ENCODE peak calls at places on chromosomes 2 and 18, in eight cellular contexts. D is RWPE2; A is lower lobe of right lung; N is upper lobe of right lung; V is IMR-90; E is Karpas-422; X is heart left ventricle; I is CD8-positive, alpha-beta T cell. M is an unnamed sample.
A peak's percentile ranks its signal among the peaks of the same experiment; 100 is the strongest.

GRCh38 chr18:31301201-31301655 is 16.7 kb upstream of the DSG1 start:
- DNase-seq in D (no peak), A (no peak), N (no peak), V (peak; percentile 7), E (no peak), X (peak; percentile 31), I (no peak), M (peak; percentile 30)

GRCh38 chr2:128322651-128323491 is 4.2 kb upstream of the HS6ST1 start:
- DNase-seq in D (no peak), A (no peak), N (peak; percentile 74), V (no peak), E (no peak), X (peak; percentile 29), I (no peak), M (peak; percentile 37)

GRCh38 chr2:74865770-74866674 is 32.1 kb downstream of the HK2 start:
- DNase-seq in D (no peak), A (no peak), N (peak; percentile 59), V (no peak), E (no peak), X (no peak), I (no peak), M (peak; percentile 47)

GRCh38 chr2:156955701-156956100 is 301.8 kb upstream of the GALNT5 start:
- DNase-seq in D (no peak), A (no peak), N (no peak), V (no peak), E (no peak), X (no peak), I (no peak), M (no peak)

GRCh38 chr2:229901819-229902218 is 20.0 kb downstream of the TRIP12 start:
- DNase-seq in D (no peak), A (no peak), N (no peak), V (peak; percentile 73), E (no peak), X (no peak), I (no peak), M (no peak)

GRCh38 chr2:71347517-71347916 is 15.9 kb downstream of the ZNF638 start:
- DNase-seq in D (no peak), A (no peak), N (no peak), V (peak; percentile 23), E (peak; percentile 76), X (no peak), I (no peak), M (peak; percentile 33)

GRCh38 chr2:72325592-72326422 is 178.1 kb upstream of the CYP26B1 start:
- DNase-seq in D (no peak), A (no peak), N (no peak), V (peak; percentile 1), E (peak; percentile 81), X (no peak), I (no peak), M (peak; percentile 66)

GRCh38 chr2:200577000-200577399 is 8.8 kb upstream of the AOX1 start:
- DNase-seq in D (no peak), A (no peak), N (no peak), V (no peak), E (no peak), X (no peak), I (no peak), M (no peak)

GRCh38 chr18:53739700-53740099 is 484.8 kb downstream of the MBD2 start:
- DNase-seq in D (no peak), A (no peak), N (no peak), V (no peak), E (no peak), X (no peak), I (no peak), M (no peak)

GRCh38 chr2:105755895-105756294 is 11.2 kb downstream of the NCK2 start:
- DNase-seq in D (no peak), A (no peak), N (no peak), V (no peak), E (no peak), X (no peak), I (no peak), M (no peak)

GRCh38 chr18:29711931-29712330 is 1330.6 kb downstream of the DSC3 start:
- DNase-seq in D (no peak), A (no peak), N (peak; percentile 35), V (no peak), E (no peak), X (no peak), I (no peak), M (no peak)

GRCh38 chr18:1102848-1103247 is 198.2 kb downstream of the ADCYAP1 start:
- DNase-seq in D (no peak), A (no peak), N (no peak), V (no peak), E (no peak), X (no peak), I (no peak), M (no peak)

GRCh38 chr2:69556008-69556407 is 87.5 kb downstream of the AAK1 start:
- DNase-seq in D (no peak), A (no peak), N (no peak), V (no peak), E (no peak), X (no peak), I (no peak), M (no peak)

GRCh38 chr18:40404284-40404683 is 1550.8 kb upstream of the PIK3C3 start:
- DNase-seq in D (no peak), A (no peak), N (no peak), V (peak; percentile 54), E (no peak), X (no peak), I (no peak), M (no peak)

GRCh38 chr2:68837861-68838341 is 33.3 kb downstream of the BMP10 start:
- DNase-seq in D (no peak), A (no peak), N (no peak), V (peak; percentile 85), E (no peak), X (no peak), I (no peak), M (no peak)

GRCh38 chr2:27664245-27664574 is 521 bp downstream of the SLC4A1AP start:
- DNase-seq in D (no peak), A (no peak), N (no peak), V (no peak), E (peak; percentile 52), X (no peak), I (no peak), M (peak; percentile 42)

DNA sequence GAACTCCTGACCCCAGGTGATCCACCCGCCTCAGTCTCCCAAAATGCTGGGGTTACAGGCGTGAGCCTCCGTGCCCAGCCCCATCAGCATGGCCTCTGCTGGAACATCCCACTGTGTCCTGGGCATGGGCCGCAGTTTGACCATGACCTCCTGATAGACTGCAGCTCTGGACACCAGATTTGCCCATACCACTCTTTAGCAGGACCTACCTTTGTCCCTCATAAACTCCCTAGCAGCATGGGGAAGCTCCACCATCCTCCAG is 92.6 kb downstream of the MYCN start:
- DNase-seq in D (no peak), A (no peak), N (no peak), V (no peak), E (no peak), X (no peak), I (no peak), M (no peak)
- H3K4me1 ChIP-seq in D (no peaks in the 10 kb centered on the region), A (peaks cover 12% of the 10 kb centered on the region), N (no peaks in the 10 kb centered on the region), V (no peaks in the 10 kb centered on the region), E (no peaks in the 10 kb centered on the region), X (no peaks in the 10 kb centered on the region), I (no peaks in the 10 kb centered on the region), M (peaks cover 6% of the 10 kb centered on the region)

GRCh38 chr2:45960057-45960863 is 308.8 kb downstream of the PRKCE start:
- DNase-seq in D (no peak), A (no peak), N (no peak), V (no peak), E (peak; percentile 71), X (no peak), I (no peak), M (no peak)

GRCh38 chr2:45963816-45964215 is 312.3 kb downstream of the PRKCE start:
- DNase-seq in D (no peak), A (no peak), N (no peak), V (no peak), E (no peak), X (no peak), I (no peak), M (no peak)

GRCh38 chr2:45964945-45965344 is 313.5 kb downstream of the PRKCE start:
- DNase-seq in D (no peak), A (no peak), N (no peak), V (no peak), E (no peak), X (no peak), I (no peak), M (no peak)

GRCh38 chr2:45964226-45964841 is 312.9 kb downstream of the PRKCE start:
- DNase-seq in D (peak; percentile 97), A (peak; percentile 63), N (peak; percentile 78), V (peak; percentile 90), E (no peak), X (peak; percentile 53), I (no peak), M (no peak)

DNA sequence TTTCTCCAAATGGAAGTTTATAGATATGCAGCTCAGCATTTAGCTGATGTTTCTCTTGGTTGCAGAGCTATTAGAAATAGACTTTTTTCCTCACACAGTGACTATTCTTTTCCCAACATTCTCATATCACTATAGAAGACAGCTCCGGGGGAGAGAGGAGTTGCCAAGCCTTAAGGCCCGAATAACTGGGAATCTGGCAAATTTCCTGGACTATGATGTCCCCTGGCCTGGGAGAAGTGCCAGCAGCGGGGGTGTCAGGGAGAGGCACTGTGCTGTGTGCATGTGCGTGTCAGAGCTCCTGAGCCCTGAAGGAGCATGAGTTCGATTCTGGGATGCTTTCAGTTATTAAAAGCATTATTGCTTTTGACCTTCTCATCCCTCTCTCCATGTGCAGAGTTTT is 311.0 kb downstream of the PRKCE start:
- DNase-seq in D (no peak), A (no peak), N (peak; percentile 70), V (peak; percentile 84), E (no peak), X (peak; percentile 71), I (no peak), M (no peak)
- H3K4me1 ChIP-seq in D (peaks cover 36% of the 10 kb centered on the region), A (peaks cover 59% of the 10 kb centered on the region), N (peaks cover 40% of the 10 kb centered on the region), V (peaks cover 18% of the 10 kb centered on the region), E (peaks cover 41% of the 10 kb centered on the region), X (peaks cover 43% of the 10 kb centered on the region), I (peaks cover 9% of the 10 kb centered on the region), M (peaks cover 32% of the 10 kb centered on the region)

GRCh38 chr2:163028807-163029206 is 190.2 kb upstream of the KCNH7 start:
- DNase-seq in D (no peak), A (no peak), N (no peak), V (no peak), E (no peak), X (no peak), I (no peak), M (no peak)
- H3K4me1 ChIP-seq in D (no peaks in the 10 kb centered on the region), A (no peaks in the 10 kb centered on the region), N (no peaks in the 10 kb centered on the region), V (no peaks in the 10 kb centered on the region), E (no peaks in the 10 kb centered on the region), X (no peaks in the 10 kb centered on the region), I (no peaks in the 10 kb centered on the region), M (no peaks in the 10 kb centered on the region)

GRCh38 chr2:33614190-33614589 is 15.1 kb upstream of the FAM98A start:
- DNase-seq in D (no peak), A (no peak), N (no peak), V (no peak), E (no peak), X (no peak), I (no peak), M (no peak)
- H3K4me1 ChIP-seq in D (no peaks in the 10 kb centered on the region), A (no peaks in the 10 kb centered on the region), N (no peaks in the 10 kb centered on the region), V (no peaks in the 10 kb centered on the region), E (no peaks in the 10 kb centered on the region), X (peaks cover 8% of the 10 kb centered on the region), I (no peaks in the 10 kb centered on the region), M (peaks cover 17% of the 10 kb centered on the region)

M was measured in Caco-2.